ENCODE peak calls at places on chromosomes 2 and 18, in eight cellular contexts. K is left ventricle myocardium inferior, L is lower leg skin, F is gastrocnemius medialis, Z is B cell, O is fibroblast of lung, C is neural crest cell, R is GM12864. M is an unnamed sample.

GRCh38 chr2:20565101-20565622 is 85.7 kb downstream of the HS1BP3 start:
- DNase-seq in K (no peak), L (no peak), F (no peak), Z (no peak), O (no peak), C (no peak), R (no peak), M (no peak)

GRCh38 chr18:63702660-63703059 is at the start of gene SERPINB11:
- DNase-seq in K (no peak), L (no peak), F (no peak), Z (no peak), O (no peak), C (no peak), R (no peak), M (no peak)

GRCh38 chr2:45132551-45132950 is 123.3 kb upstream of the SIX2 start:
- DNase-seq in K (no peak), L (no peak), F (no peak), Z (no peak), O (no peak), C (no peak), R (peak), M (no peak)

GRCh38 chr18:79208882-79209281 is 139.7 kb downstream of the ATP9B start:
- DNase-seq in K (peak), L (no peak), F (peak), Z (no peak), O (no peak), C (no peak), R (no peak), M (no peak)

GRCh38 chr2:174745142-174745541 is 19.1 kb downstream of the CHRNA1 start:
- DNase-seq in K (no peak), L (no peak), F (no peak), Z (peak), O (no peak), C (no peak), R (no peak), M (no peak)

GRCh38 chr18:63679820-63680606 is 18.3 kb upstream of the SERPINB3 start:
- DNase-seq in K (no peak), L (no peak), F (no peak), Z (no peak), O (no peak), C (no peak), R (no peak), M (no peak)

GRCh38 chr18:69259282-69259681 is 141.4 kb upstream of the DOK6 start:
- DNase-seq in K (no peak), L (no peak), F (no peak), Z (no peak), O (no peak), C (no peak), R (no peak), M (no peak)

GRCh38 chr2:239136203-239136602 is 264.6 kb downstream of the HDAC4 start:
- DNase-seq in K (no peak), L (no peak), F (no peak), Z (no peak), O (no peak), C (no peak), R (no peak), M (no peak)

GRCh38 chr2:132911726-132912724 is 242.0 kb upstream of the LYPD1 start:
- DNase-seq in K (peak), L (no peak), F (no peak), Z (no peak), O (peak), C (no peak), R (no peak), M (no peak)

GRCh38 chr2:149431337-149431736 is 101.0 kb downstream of the LYPD6 start:
- DNase-seq in K (no peak), L (no peak), F (no peak), Z (no peak), O (peak), C (no peak), R (no peak), M (peak)

GRCh38 chr2:204452464-204453023 is 92.7 kb upstream of the PARD3B start:
- DNase-seq in K (no peak), L (peak), F (no peak), Z (no peak), O (peak), C (peak), R (no peak), M (peak)

GRCh38 chr18:62131305-62131909 is 55.4 kb downstream of the PIGN start:
- DNase-seq in K (no peak), L (no peak), F (peak), Z (peak), O (peak), C (peak), R (peak), M (peak)

GRCh38 chr2:12430036-12430795 is 286.5 kb upstream of the TRIB2 start:
- DNase-seq in K (no peak), L (no peak), F (no peak), Z (no peak), O (peak), C (no peak), R (no peak), M (peak)

GRCh38 chr2:214696681-214697080 is 112.8 kb downstream of the BARD1 start:
- DNase-seq in K (no peak), L (no peak), F (no peak), Z (no peak), O (no peak), C (no peak), R (no peak), M (no peak)

GRCh38 chr2:239268082-239268481 is 132.7 kb downstream of the HDAC4 start:
- DNase-seq in K (no peak), L (no peak), F (no peak), Z (no peak), O (no peak), C (no peak), R (no peak), M (no peak)

GRCh38 chr18:44466997-44467396 is 213.7 kb upstream of the SETBP1 start:
- DNase-seq in K (no peak), L (no peak), F (no peak), Z (no peak), O (no peak), C (no peak), R (no peak), M (no peak)

GRCh38 chr2:159557437-159558034 is 58.8 kb downstream of the BAZ2B start:
- DNase-seq in K (no peak), L (no peak), F (no peak), Z (no peak), O (peak), C (no peak), R (no peak), M (peak)

GRCh38 chr2:222753251-222753824 is 81.9 kb downstream of the MOGAT1 start:
- DNase-seq in K (peak), L (no peak), F (no peak), Z (no peak), O (peak), C (no peak), R (no peak), M (no peak)

GRCh38 chr18:13435596-13436333 is 217.2 kb downstream of the LDLRAD4 start:
- DNase-seq in K (no peak), L (no peak), F (no peak), Z (no peak), O (peak), C (no peak), R (no peak), M (peak)

GRCh38 chr2:33577660-33578059 is 21.4 kb downstream of the FAM98A start:
- DNase-seq in K (no peak), L (no peak), F (no peak), Z (no peak), O (peak), C (no peak), R (no peak), M (no peak)

GRCh38 chr2:18432999-18433398 is 127.5 kb downstream of the RDH14 start:
- DNase-seq in K (no peak), L (no peak), F (no peak), Z (no peak), O (no peak), C (no peak), R (no peak), M (no peak)

GRCh38 chr2:136022747-136023146 is 37.3 kb upstream of the DARS1 start:
- DNase-seq in K (no peak), L (no peak), F (no peak), Z (no peak), O (no peak), C (no peak), R (no peak), M (no peak)

GRCh38 chr2:21317131-21317530 is 193.4 kb downstream of the TDRD15 start:
- DNase-seq in K (peak), L (peak), F (no peak), Z (no peak), O (peak), C (peak), R (peak), M (no peak)

GRCh38 chr2:127514076-127514475 is 12.2 kb downstream of the IWS1 start:
- DNase-seq in K (no peak), L (no peak), F (no peak), Z (no peak), O (no peak), C (no peak), R (no peak), M (no peak)

GRCh38 chr2:70088508-70089219 is 1.4 kb downstream of the PCBP1 start:
- DNase-seq in K (no peak), L (no peak), F (no peak), Z (no peak), O (no peak), C (no peak), R (no peak), M (no peak)

GRCh38 chr18:468841-469796 is 31.4 kb downstream of the COLEC12 start:
- DNase-seq in K (no peak), L (no peak), F (no peak), Z (no peak), O (no peak), C (no peak), R (no peak), M (no peak)

GRCh38 chr2:128316777-128317185 is 1.9 kb downstream of the HS6ST1 start:
- DNase-seq in K (no peak), L (no peak), F (no peak), Z (no peak), O (no peak), C (no peak), R (no peak), M (no peak)

GRCh38 chr2:158131483-158131912 is 29.8 kb downstream of the UPP2 start:
- DNase-seq in K (no peak), L (no peak), F (no peak), Z (no peak), O (no peak), C (no peak), R (no peak), M (no peak)

GRCh38 chr2:2892378-2892777 is 485.2 kb downstream of the EIPR1 start:
- DNase-seq in K (no peak), L (no peak), F (no peak), Z (no peak), O (no peak), C (no peak), R (no peak), M (no peak)

GRCh38 chr2:71070294-71071025 is 2.0 kb downstream of the NAGK start:
- DNase-seq in K (no peak), L (peak), F (no peak), Z (peak), O (peak), C (no peak), R (no peak), M (peak)

GRCh38 chr2:62296034-62296832 is 100.3 kb downstream of the B3GNT2 start:
- DNase-seq in K (no peak), L (no peak), F (no peak), Z (no peak), O (no peak), C (no peak), R (no peak), M (no peak)

GRCh38 chr2:101232770-101233169 is 19.9 kb upstream of the CNOT11 start:
- DNase-seq in K (no peak), L (no peak), F (no peak), Z (no peak), O (no peak), C (no peak), R (no peak), M (no peak)

GRCh38 chr18:79576686-79577351 is 102.8 kb upstream of the CTDP1 start:
- DNase-seq in K (peak), L (no peak), F (no peak), Z (no peak), O (peak), C (no peak), R (no peak), M (no peak)

GRCh38 chr2:239726631-239727181 is 298.4 kb downstream of the NDUFA10 start:
- DNase-seq in K (no peak), L (no peak), F (no peak), Z (peak), O (no peak), C (no peak), R (no peak), M (no peak)

GRCh38 chr2:101698419-101699190 is 1.1 kb downstream of the MAP4K4 start:
- DNase-seq in K (no peak), L (no peak), F (no peak), Z (no peak), O (peak), C (no peak), R (no peak), M (no peak)

GRCh38 chr2:26471766-26472706 is 5.9 kb downstream of the OTOF start:
- DNase-seq in K (no peak), L (no peak), F (no peak), Z (no peak), O (no peak), C (no peak), R (no peak), M (no peak)
- TF ChIP-seq CTCF in K (peak), L (no peak), F (no peak), Z (no peak), O (no peak), C (peak), R (no peak), M (peak)

GRCh38 chr2:232634319-232635150 is 1.1 kb downstream of the EFHD1 start:
- DNase-seq in K (peak), L (no peak), F (no peak), Z (no peak), O (no peak), C (no peak), R (no peak), M (no peak)

GRCh38 chr2:232635820-232636219 is 2.4 kb downstream of the EFHD1 start:
- DNase-seq in K (no peak), L (no peak), F (no peak), Z (no peak), O (no peak), C (no peak), R (no peak), M (no peak)

GRCh38 chr2:232632229-232632903 is 1.0 kb upstream of the EFHD1 start:
- DNase-seq in K (peak), L (no peak), F (no peak), Z (no peak), O (no peak), C (no peak), R (no peak), M (no peak)

GRCh38 chr2:232633413-232634318 is at the start of gene EFHD1:
- DNase-seq in K (peak), L (peak), F (peak), Z (peak), O (peak), C (peak), R (no peak), M (no peak)

DNA sequence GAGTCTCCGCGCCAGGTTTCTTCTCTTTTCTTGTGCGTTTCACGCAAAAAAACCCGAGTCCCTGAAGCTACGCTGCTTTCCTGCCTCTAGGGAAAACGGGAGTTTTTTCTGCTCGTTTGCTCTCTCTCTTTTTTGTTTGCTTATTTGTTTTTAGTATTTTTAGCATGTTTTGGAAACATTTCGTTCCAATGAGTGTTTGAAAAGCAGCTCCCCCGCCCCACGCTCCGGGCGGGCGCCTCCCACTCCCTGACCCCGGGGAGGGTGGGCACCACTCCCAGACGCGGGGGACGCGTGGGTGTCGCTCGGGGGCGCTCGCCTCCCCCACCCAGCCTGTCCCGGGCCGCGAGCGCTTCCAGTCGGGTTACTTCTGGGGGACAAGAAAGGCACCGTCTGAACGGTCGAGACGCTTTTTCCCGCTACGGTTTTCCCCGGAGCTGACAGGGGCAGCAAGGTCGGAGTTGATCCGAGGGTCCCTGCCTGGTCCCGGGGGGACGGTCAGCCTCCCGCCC is 446 bp upstream of the EFHD1 start:
- DNase-seq in K (peak), L (peak), F (peak), Z (no peak), O (peak), C (no peak), R (no peak), M (no peak)
- TF ChIP-seq CTCF in K (no peak), L (no peak), F (no peak), Z (no peak), O (no peak), C (peak), R (no peak), M (no peak)

GRCh38 chr2:42932271-42933151 is 140.1 kb upstream of the HAAO start:
- DNase-seq in K (no peak), L (no peak), F (no peak), Z (no peak), O (no peak), C (no peak), R (no peak), M (no peak)

GRCh38 chr2:42933824-42934254 is 141.5 kb upstream of the HAAO start:
- DNase-seq in K (no peak), L (no peak), F (no peak), Z (no peak), O (no peak), C (no peak), R (no peak), M (no peak)

GRCh38 chr2:42931147-42931817 is 138.9 kb upstream of the HAAO start:
- DNase-seq in K (no peak), L (no peak), F (no peak), Z (no peak), O (no peak), C (no peak), R (no peak), M (no peak)

GRCh38 chr2:42929985-42930581 is 137.7 kb upstream of the HAAO start:
- DNase-seq in K (no peak), L (no peak), F (no peak), Z (no peak), O (peak), C (no peak), R (no peak), M (no peak)

DNA sequence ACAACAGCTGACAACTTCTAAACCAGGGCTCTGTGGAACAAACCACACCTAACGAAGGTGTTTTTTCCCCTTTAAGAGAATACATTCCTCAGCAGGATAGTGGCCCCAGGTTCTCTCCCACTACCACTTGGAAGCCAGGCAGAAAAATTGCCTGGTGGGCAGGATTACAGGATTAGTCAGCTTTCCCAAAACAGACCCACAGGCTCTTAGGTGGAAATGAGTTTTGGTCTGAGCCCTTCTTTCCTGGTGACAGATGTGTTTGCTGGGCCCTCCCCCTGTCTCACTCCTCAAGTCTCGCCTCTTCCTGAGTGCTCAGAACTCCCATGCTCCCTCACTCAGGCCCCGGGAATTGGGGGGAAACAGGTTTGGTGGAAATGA is 139.4 kb upstream of the HAAO start:
- DNase-seq in K (no peak), L (no peak), F (no peak), Z (no peak), O (no peak), C (no peak), R (no peak), M (no peak)
- TF ChIP-seq CTCF in K (no peak), L (no peak), F (no peak), Z (no peak), O (no peak), C (no peak), R (no peak), M (no peak)

GRCh38 chr2:84840306-84840705 is 40.6 kb downstream of the TRABD2A start:
- DNase-seq in K (no peak), L (no peak), F (no peak), Z (no peak), O (no peak), C (no peak), R (no peak), M (peak)
- TF ChIP-seq CTCF in K (no peak), L (no peak), F (no peak), Z (no peak), O (no peak), C (no peak), R (no peak), M (peak)

GRCh38 chr18:54127759-54128378 is 96.6 kb downstream of the MBD2 start:
- DNase-seq in K (no peak), L (no peak), F (no peak), Z (no peak), O (peak), C (peak), R (no peak), M (peak)
- TF ChIP-seq CTCF in K (peak), L (no peak), F (no peak), Z (peak), O (peak), C (peak), R (peak), M (peak)

DNA sequence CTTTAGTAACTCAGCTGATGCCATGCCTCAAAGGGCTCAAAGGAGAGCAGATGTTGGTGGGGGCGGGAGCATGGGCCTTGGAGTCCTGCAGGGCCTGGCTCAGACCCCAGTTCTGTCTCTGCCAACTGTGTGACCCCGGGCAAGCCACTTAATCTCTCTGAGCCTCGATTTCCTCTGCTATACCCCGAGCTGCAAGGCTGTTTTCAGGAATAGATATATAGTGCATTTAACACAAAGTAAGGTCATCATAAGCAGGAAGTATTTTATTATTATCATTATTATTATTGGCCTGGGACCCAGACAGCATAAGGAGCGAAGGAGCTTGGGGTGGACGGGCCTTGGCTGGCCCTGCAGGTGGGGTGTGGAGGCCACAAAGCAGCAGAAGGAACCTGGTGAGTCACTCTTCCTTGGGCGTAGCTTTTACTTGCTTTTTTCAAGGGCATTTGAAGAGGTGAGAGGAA is 162.7 kb downstream of the INHBB start:
- DNase-seq in K (no peak), L (no peak), F (no peak), Z (no peak), O (peak), C (no peak), R (no peak), M (no peak)
- TF ChIP-seq CTCF in K (no peak), L (no peak), F (no peak), Z (no peak), O (no peak), C (no peak), R (no peak), M (no peak)

GRCh38 chr2:6523476-6523875 is 342.2 kb downstream of the CMPK2 start:
- DNase-seq in K (no peak), L (no peak), F (no peak), Z (no peak), O (no peak), C (no peak), R (no peak), M (no peak)

GRCh38 chr2:6524678-6525367 is 340.9 kb downstream of the CMPK2 start:
- DNase-seq in K (no peak), L (no peak), F (no peak), Z (no peak), O (peak), C (no peak), R (no peak), M (no peak)

GRCh38 chr2:6525371-6525770 is 340.3 kb downstream of the CMPK2 start:
- DNase-seq in K (no peak), L (no peak), F (no peak), Z (no peak), O (no peak), C (no peak), R (no peak), M (no peak)

GRCh38 chr2:6531304-6531703 is 334.4 kb downstream of the CMPK2 start:
- DNase-seq in K (no peak), L (no peak), F (no peak), Z (no peak), O (no peak), C (no peak), R (no peak), M (no peak)

GRCh38 chr2:6526093-6526824 is 339.4 kb downstream of the CMPK2 start:
- DNase-seq in K (no peak), L (no peak), F (no peak), Z (no peak), O (no peak), C (no peak), R (peak), M (no peak)
- TF ChIP-seq CTCF in K (peak), L (no peak), F (no peak), Z (peak), O (no peak), C (peak), R (peak), M (peak)